ENCODE peak calls at places on chromosomes 12 and 14, in eight cellular contexts. P is lower leg skin, W is right cardiac atrium, K is retinal pigment epithelial cell, L is neural progenitor cell, X is stomach, T is cardiac fibroblast, Z is lung. R is an unnamed sample.

GRCh38 chr12:103560604-103561101 is 26.4 kb upstream of the STAB2 start:
- DNase-seq in X (no peak), P (no peak), L (no peak), Z (no peak), K (peak; percentile 76), W (no peak), T (peak; percentile 84), R (peak; percentile 87)

GRCh38 chr14:71713061-71713850 is 219.0 kb upstream of the RGS6 start:
- DNase-seq in P (no peak), L (no peak), K (no peak), X (no peak), W (no peak), Z (no peak), T (no peak), R (no peak)

GRCh38 chr14:91901449-91902250 is 34.3 kb upstream of the TC2N start:
- DNase-seq in T (peak; percentile 77), X (peak; percentile 49), P (peak; percentile 60), K (no peak), W (peak; percentile 78), Z (no peak), L (no peak), R (no peak)

GRCh38 chr12:5796171-5797091 is 148.6 kb downstream of the ANO2 start:
- DNase-seq in W (peak; percentile 79), X (peak; percentile 63), P (no peak), T (no peak), Z (peak; percentile 32), K (no peak), L (peak; percentile 83), R (peak; percentile 50)

GRCh38 chr12:108825205-108825950 is 32.0 kb downstream of the SSH1 start:
- DNase-seq in L (no peak), Z (no peak), W (no peak), K (no peak), P (no peak), X (no peak), T (peak; percentile 56), R (no peak)

GRCh38 chr12:27970391-27970980 is 2.0 kb downstream of the PTHLH start:
- DNase-seq in W (no peak), P (no peak), L (peak; percentile 74), T (peak; percentile 60), X (no peak), K (no peak), Z (no peak), R (peak; percentile 26)

GRCh38 chr14:103558071-103558882 is 4.2 kb downstream of the BAG5 start:
- DNase-seq in Z (no peak), W (no peak), X (no peak), L (no peak), P (no peak), K (no peak), T (peak; percentile 38), R (no peak)

GRCh38 chr14:89330236-89331002 is 86.6 kb downstream of the FOXN3 start:
- DNase-seq in W (no peak), K (no peak), L (no peak), X (no peak), P (peak; percentile 73), T (peak; percentile 75), Z (peak; percentile 36), R (peak; percentile 54)

GRCh38 chr12:130076752-130077151 is 85.5 kb upstream of the FZD10 start:
- DNase-seq in L (no peak), T (no peak), Z (no peak), W (no peak), P (no peak), K (no peak), X (no peak), R (no peak)

GRCh38 chr12:88866881-88867280 is 286.6 kb upstream of the KITLG start:
- DNase-seq in Z (no peak), L (no peak), T (no peak), K (no peak), X (no peak), P (no peak), W (no peak), R (no peak)

GRCh38 chr14:71209888-71210287 is 302.6 kb downstream of the PCNX1 start:
- DNase-seq in W (no peak), Z (no peak), K (no peak), T (no peak), P (no peak), X (no peak), L (no peak), R (no peak)

GRCh38 chr12:77392467-77392866 is 327.1 kb upstream of the E2F7 start:
- DNase-seq in P (no peak), T (no peak), W (no peak), K (no peak), L (no peak), Z (no peak), X (no peak), R (no peak)

GRCh38 chr12:93736640-93737178 is 59.5 kb downstream of the CRADD start:
- DNase-seq in K (no peak), P (no peak), W (no peak), Z (no peak), L (no peak), X (no peak), T (no peak), R (no peak)

GRCh38 chr12:93740721-93741120 is 63.5 kb downstream of the CRADD start:
- DNase-seq in T (peak; percentile 25), P (no peak), Z (no peak), X (no peak), W (no peak), L (no peak), K (no peak), R (no peak)

GRCh38 chr12:93741741-93742085 is 64.5 kb downstream of the CRADD start:
- DNase-seq in K (no peak), L (peak; percentile 73), Z (no peak), X (no peak), T (no peak), P (no peak), W (no peak), R (peak; percentile 28)

GRCh38 chr12:93737457-93738198 is 60.5 kb downstream of the CRADD start:
- DNase-seq in X (no peak), W (no peak), K (no peak), P (no peak), L (no peak), T (no peak), Z (no peak), R (no peak)

DNA sequence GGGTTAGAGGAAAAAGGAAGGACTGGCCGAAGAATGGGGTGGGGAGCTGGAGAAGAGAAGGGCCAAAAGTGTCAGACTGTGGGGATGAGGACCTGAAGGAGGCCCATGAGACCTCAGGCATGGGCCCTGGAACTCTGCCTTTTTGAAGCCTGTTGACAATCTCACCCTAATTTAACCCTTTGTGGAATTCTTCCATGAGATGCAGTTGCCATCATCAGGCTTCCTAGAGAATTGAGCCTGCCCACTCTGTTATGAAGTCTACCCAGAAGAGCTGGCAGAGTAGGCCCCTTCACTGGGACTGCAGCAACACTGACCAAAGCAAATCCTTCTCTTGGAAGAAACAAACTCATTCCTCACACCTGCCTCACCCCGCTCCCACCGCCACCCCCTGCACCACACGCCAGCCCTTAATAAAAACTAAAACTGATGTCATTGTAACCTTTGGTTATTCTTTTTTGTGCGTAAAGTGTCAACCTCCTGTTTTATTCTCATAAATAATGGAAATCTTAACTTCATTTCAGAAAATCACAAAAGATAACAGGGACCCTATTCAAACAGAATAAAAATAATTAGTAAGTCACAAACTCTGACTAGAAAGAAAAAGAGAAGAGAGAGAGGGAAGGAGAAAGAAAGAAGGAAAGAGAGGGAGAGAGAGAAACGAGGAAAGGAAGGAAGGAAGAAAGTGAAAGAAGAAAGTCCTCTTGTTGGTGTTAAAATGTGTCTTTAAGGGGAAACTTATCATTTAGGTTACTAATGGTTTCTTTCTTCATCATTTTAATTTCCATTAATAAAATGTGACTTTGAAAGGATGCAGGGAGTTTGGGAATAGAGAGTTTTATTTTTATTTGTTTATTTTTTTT is 61.3 kb downstream of the CRADD start:
- DNase-seq in L (no peak), X (no peak), Z (no peak), W (no peak), P (no peak), T (no peak), K (no peak), R (no peak)
- H3K4me3 ChIP-seq in L (no peak overlapping the region), X (no peak overlapping the region), Z (no peak overlapping the region), W (peak overlapping the region; percentile 21), P (no peak overlapping the region), T (no peak overlapping the region), K (no peak overlapping the region), R (no peak overlapping the region)

GRCh38 chr12:132619301-132620112 is 931 bp downstream of the P2RX2 start:
- DNase-seq in T (no peak), W (no peak), K (no peak), Z (no peak), L (no peak), P (no peak), X (no peak), R (no peak)
- H3K4me3 ChIP-seq in T (no peak overlapping the region), W (no peak overlapping the region), K (no peak overlapping the region), Z (no peak overlapping the region), L (no peak overlapping the region), P (no peak overlapping the region), X (no peak overlapping the region), R (no peak overlapping the region)

DNA sequence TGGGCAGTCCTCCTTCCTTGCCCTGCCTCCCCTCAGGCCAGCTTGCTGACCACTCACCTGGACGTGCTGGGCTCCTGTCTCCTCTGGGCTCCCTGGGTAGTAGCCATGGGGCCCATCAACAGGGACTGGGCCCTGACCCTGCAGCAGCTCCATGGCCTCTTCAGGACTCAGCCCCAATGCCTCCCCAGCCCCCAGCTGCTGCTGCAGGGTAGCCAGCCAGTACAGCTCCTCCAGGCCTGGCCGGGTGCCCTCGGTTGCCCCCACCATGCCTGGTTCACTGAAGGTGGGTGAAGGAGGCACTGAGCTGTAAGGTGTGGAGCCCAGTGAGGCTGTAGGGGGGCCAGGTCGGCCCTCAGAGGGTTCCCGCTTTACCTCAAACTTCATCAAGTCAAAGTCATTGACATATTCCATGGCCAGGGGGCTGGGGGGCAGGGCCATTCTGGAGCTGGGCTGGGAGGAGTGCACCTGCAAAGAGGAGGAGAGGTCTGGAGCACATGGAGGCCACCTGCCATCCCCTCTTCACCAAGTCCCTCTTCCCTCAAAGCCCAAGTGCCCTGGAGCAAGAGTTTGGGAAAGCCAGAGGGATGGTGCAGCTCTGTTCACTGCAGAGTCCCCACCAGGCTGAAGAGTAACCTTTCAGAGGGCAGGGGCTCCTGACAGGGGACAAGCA is 11.2 kb downstream of the CPNE6 start:
- DNase-seq in W (no peak), L (no peak), T (no peak), Z (no peak), K (no peak), X (no peak), P (no peak), R (no peak)
- H3K4me3 ChIP-seq in W (no peak overlapping the region), L (no peak overlapping the region), T (no peak overlapping the region), Z (no peak overlapping the region), K (no peak overlapping the region), X (no peak overlapping the region), P (no peak overlapping the region), R (no peak overlapping the region)

DNA sequence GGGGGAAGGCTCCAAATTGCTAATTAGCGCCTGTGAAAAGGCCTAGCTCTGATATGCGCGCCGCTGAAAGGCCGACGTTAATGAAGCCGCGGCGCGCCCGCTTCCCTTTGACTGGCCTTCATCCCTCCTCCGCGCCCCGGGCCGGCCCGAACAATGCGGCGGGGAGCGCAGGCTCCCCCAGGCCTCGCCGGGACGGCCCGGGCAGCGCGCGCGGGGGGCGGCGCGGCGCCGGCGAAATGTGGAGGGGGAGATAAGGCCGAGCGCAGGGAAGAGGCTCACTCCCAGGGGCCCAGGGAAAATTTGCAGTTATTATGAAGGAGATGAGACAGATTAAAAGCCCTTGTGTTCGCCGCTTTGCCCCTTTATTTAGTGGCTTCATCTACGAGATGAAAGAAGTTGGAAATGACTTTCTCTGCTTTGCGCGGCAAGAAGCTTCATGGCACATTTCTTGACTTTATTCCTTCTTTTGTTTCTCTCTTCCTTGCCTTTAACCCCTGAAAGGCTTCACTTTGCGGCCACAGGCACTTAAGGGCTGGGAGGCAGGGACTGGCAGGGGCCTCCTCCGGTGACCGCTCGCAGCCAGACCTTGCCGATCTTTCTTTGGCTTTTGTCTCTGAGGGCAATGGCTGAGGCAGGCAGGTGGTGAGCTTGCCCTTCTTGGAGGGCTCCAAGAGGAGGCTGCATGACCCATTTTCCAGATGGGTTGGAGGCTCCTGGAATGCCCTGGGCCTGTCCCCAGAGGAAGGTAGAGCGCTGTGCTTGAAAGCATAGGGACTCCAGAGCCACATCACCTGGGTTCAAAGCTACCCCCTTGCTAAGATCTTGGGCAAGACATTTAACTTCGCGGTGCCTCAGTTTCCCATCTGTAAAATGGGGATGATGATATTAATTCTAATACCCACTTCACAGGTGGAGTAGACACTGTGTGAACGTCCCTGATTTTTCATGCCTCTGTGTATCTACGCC is 12.7 kb upstream of the GPATCH2L start:
- DNase-seq in K (no peak), P (no peak), L (peak; percentile 94), Z (no peak), X (no peak), W (no peak), T (no peak), R (no peak)
- H3K4me3 ChIP-seq in K (peak overlapping the region; percentile 27), P (no peak overlapping the region), L (peak overlapping the region; percentile 48), Z (no peak overlapping the region), X (peak overlapping the region; percentile 38), W (peak overlapping the region; percentile 45), T (no peak overlapping the region), R (no peak overlapping the region)